ENCODE peak calls at places on chromosome 13, in nine cellular contexts. I is SK-N-SH; Y is glutamatergic neuron; N is activated CD4-positive, alpha-beta T cell treated with anti-CD3 and anti-CD28 coated beads for 24 hours; E is Panc1; L is Calu3; B is amniotic epithelial cell; W is ELR; M is stimulated activated naive B cell treated with anti-CD40 and anti-IgM and Interleukin-4, amounts not matched to agents 10 μg/mL and 1 μg/mL and 100 μg/mL, for 72 hours. A is an unnamed sample.

GRCh38 chr13:111960152-111960772 is 106.7 kb upstream of the SOX1 start:
- DNase-seq in Y (no peak), L (no peak), E (no peak), I (no peak), W (no peak), N (no peak), M (no peak), B (no peak), A (no peak)

GRCh38 chr13:44302948-44303575 is 70.6 kb upstream of the SERP2 start:
- DNase-seq in Y (no peak), E (no peak), L (no peak), I (no peak), W (no peak), M (no peak), N (no peak), B (peak), A (peak)

GRCh38 chr13:114111577-114111976 is 20.8 kb downstream of the RASA3 start:
- DNase-seq in L (no peak), W (peak), M (no peak), Y (no peak), N (no peak), B (peak), I (no peak), E (no peak), A (no peak)

GRCh38 chr13:106797081-106797640 is 229.2 kb upstream of the ARGLU1 start:
- DNase-seq in W (no peak), N (no peak), B (no peak), M (no peak), L (no peak), I (no peak), E (no peak), Y (no peak), A (no peak)

GRCh38 chr13:112464720-112465119 is 88.6 kb downstream of the SPACA7 start:
- DNase-seq in L (no peak), E (no peak), M (no peak), I (no peak), B (no peak), Y (no peak), N (no peak), W (no peak), A (no peak)

GRCh38 chr13:102128216-102128800 is 273.5 kb downstream of the FGF14 start:
- DNase-seq in W (peak), N (no peak), L (no peak), B (peak), M (no peak), E (no peak), I (no peak), Y (no peak), A (peak)

GRCh38 chr13:76764429-76764828 is 121.8 kb downstream of the KCTD12 start:
- DNase-seq in N (no peak), L (peak), W (peak), M (no peak), E (no peak), Y (no peak), I (no peak), B (no peak), A (peak)

GRCh38 chr13:78317030-78317429 is 286.3 kb downstream of the POU4F1 start:
- DNase-seq in E (peak), W (peak), Y (no peak), B (no peak), I (peak), L (no peak), M (no peak), N (no peak), A (peak)

GRCh38 chr13:30906411-30906990 is 430 bp downstream of the MEDAG start:
- DNase-seq in B (no peak), L (peak), E (no peak), Y (peak), N (no peak), M (no peak), I (no peak), W (no peak), A (no peak)

GRCh38 chr13:41017153-41017552 is 2.0 kb downstream of the ELF1 start:
- DNase-seq in L (peak), E (no peak), I (no peak), W (no peak), B (no peak), Y (no peak), M (no peak), N (no peak), A (no peak)

GRCh38 chr13:96782186-96782585 is 212.1 kb downstream of the OXGR1 start:
- DNase-seq in B (no peak), E (no peak), L (no peak), Y (no peak), W (no peak), M (no peak), I (no peak), N (no peak), A (no peak)

GRCh38 chr13:112229992-112230872 is 145.9 kb upstream of the SPACA7 start:
- DNase-seq in L (no peak), W (no peak), B (no peak), N (no peak), Y (no peak), E (no peak), I (no peak), M (no peak), A (no peak)

GRCh38 chr13:105220063-105220462 is 1315.4 kb downstream of the EFNB2 start:
- DNase-seq in W (no peak), L (no peak), M (no peak), B (peak), I (no peak), E (no peak), Y (no peak), N (no peak), A (peak)

GRCh38 chr13:28046981-28047380 is 53.4 kb downstream of the FLT3 start:
- DNase-seq in M (no peak), Y (no peak), W (peak), I (no peak), E (no peak), B (peak), L (no peak), N (no peak), A (no peak)

GRCh38 chr13:27008733-27009132 is 162.9 kb downstream of the USP12 start:
- DNase-seq in B (no peak), N (no peak), M (no peak), L (no peak), W (no peak), I (no peak), Y (no peak), E (no peak), A (no peak)

GRCh38 chr13:41802684-41803554 is 158.0 kb downstream of the VWA8 start:
- DNase-seq in E (no peak), W (peak), L (no peak), N (no peak), I (no peak), B (peak), Y (no peak), M (no peak), A (peak)

GRCh38 chr13:37187110-37187509 is 81.6 kb upstream of the CSNK1A1L start:
- DNase-seq in M (no peak), E (no peak), Y (no peak), N (no peak), L (no peak), I (no peak), W (peak), B (no peak), A (peak)

GRCh38 chr13:39603424-39603947 is 493 bp upstream of the LHFPL6 start:
- DNase-seq in W (peak), B (peak), N (no peak), M (no peak), I (peak), E (no peak), Y (no peak), L (no peak), A (peak)

GRCh38 chr13:20495087-20496023 is 30.3 kb downstream of the CRYL1 start:
- DNase-seq in B (peak), I (peak), L (peak), E (peak), M (peak), Y (peak), N (peak), W (peak), A (peak)

GRCh38 chr13:90717451-90717936 is 630.0 kb upstream of the MIR17HG start:
- DNase-seq in E (no peak), W (peak), L (no peak), I (no peak), Y (no peak), M (no peak), N (no peak), B (peak), A (peak)

GRCh38 chr13:64075543-64076271 is 2660.1 kb upstream of the PCDH20 start:
- DNase-seq in E (no peak), I (no peak), N (no peak), W (no peak), M (no peak), Y (no peak), L (no peak), B (no peak), A (no peak)

GRCh38 chr13:46624821-46625220 is 71.9 kb downstream of the LRCH1 start:
- DNase-seq in E (no peak), M (no peak), Y (no peak), L (no peak), I (no peak), B (no peak), W (no peak), N (no peak), A (no peak)

GRCh38 chr13:37899753-37900152 is 30.2 kb upstream of the TRPC4 start:
- DNase-seq in E (no peak), I (no peak), Y (no peak), M (no peak), B (no peak), W (no peak), N (no peak), L (peak), A (no peak)

GRCh38 chr13:108682714-108683113 is 53.3 kb downstream of the MYO16 start:
- DNase-seq in E (no peak), L (no peak), Y (no peak), I (no peak), W (no peak), M (no peak), B (no peak), N (no peak), A (no peak)

A was measured in fibroblast of pulmonary artery.